ENCODE peak calls at places on chromosomes 7 and 10, in ten cellular contexts. One of them, this sample, is unnamed.

GRCh38 chr10:20481054-20481453 is 416.1 kb downstream of the NEBL start:
- DNase-seq in A549: no peak
- DNase-seq in endodermal cell: no peak
- DNase-seq in mammary epithelial cell: no peak
- DNase-seq in left ventricle myocardium inferior: no peak
- DNase-seq in CD4-positive, alpha-beta T cell: no peak
- DNase-seq in CD4-positive, alpha-beta memory T cell: no peak
- DNase-seq in CD8-positive, alpha-beta T cell: no peak
- DNase-seq in OCI-LY7: no peak
- DNase-seq in A673: no peak
- DNase-seq in this sample: no peak

GRCh38 chr10:24951201-24952145 is 933 bp downstream of the PRTFDC1 start:
- DNase-seq in CD4-positive, alpha-beta T cell: no peak
- DNase-seq in A673: peak; percentile 80
- DNase-seq in left ventricle myocardium inferior: no peak
- DNase-seq in OCI-LY7: no peak
- DNase-seq in CD8-positive, alpha-beta T cell: no peak
- DNase-seq in A549: peak; percentile 17
- DNase-seq in mammary epithelial cell: no peak
- DNase-seq in CD4-positive, alpha-beta memory T cell: peak; percentile 17
- DNase-seq in endodermal cell: peak; percentile 91
- DNase-seq in this sample: no peak

GRCh38 chr7:142883145-142883544 is 2.4 kb downstream of the TRPV6 start:
- DNase-seq in left ventricle myocardium inferior: no peak
- DNase-seq in endodermal cell: peak; percentile 20
- DNase-seq in CD8-positive, alpha-beta T cell: no peak
- DNase-seq in A673: no peak
- DNase-seq in CD4-positive, alpha-beta T cell: no peak
- DNase-seq in A549: no peak
- DNase-seq in mammary epithelial cell: no peak
- DNase-seq in CD4-positive, alpha-beta memory T cell: no peak
- DNase-seq in OCI-LY7: no peak
- DNase-seq in this sample: no peak

GRCh38 chr7:158270106-158270775 is 317.4 kb downstream of the PTPRN2 start:
- DNase-seq in mammary epithelial cell: no peak
- DNase-seq in A673: no peak
- DNase-seq in CD4-positive, alpha-beta T cell: no peak
- DNase-seq in left ventricle myocardium inferior: no peak
- DNase-seq in endodermal cell: no peak
- DNase-seq in OCI-LY7: no peak
- DNase-seq in CD4-positive, alpha-beta memory T cell: no peak
- DNase-seq in CD8-positive, alpha-beta T cell: no peak
- DNase-seq in A549: no peak
- DNase-seq in this sample: no peak

GRCh38 chr10:132094581-132095234 is 29.0 kb downstream of the JAKMIP3 start:
- DNase-seq in left ventricle myocardium inferior: no peak
- DNase-seq in CD4-positive, alpha-beta T cell: no peak
- DNase-seq in OCI-LY7: no peak
- DNase-seq in mammary epithelial cell: peak; percentile 48
- DNase-seq in CD8-positive, alpha-beta T cell: no peak
- DNase-seq in A673: no peak
- DNase-seq in A549: peak; percentile 26
- DNase-seq in CD4-positive, alpha-beta memory T cell: no peak
- DNase-seq in endodermal cell: peak; percentile 46
- DNase-seq in this sample: no peak

GRCh38 chr10:986137-986825 is 2.0 kb upstream of the GTPBP4 start:
- DNase-seq in endodermal cell: no peak
- DNase-seq in mammary epithelial cell: peak; percentile 82
- DNase-seq in left ventricle myocardium inferior: no peak
- DNase-seq in CD4-positive, alpha-beta T cell: no peak
- DNase-seq in CD8-positive, alpha-beta T cell: no peak
- DNase-seq in A673: no peak
- DNase-seq in CD4-positive, alpha-beta memory T cell: no peak
- DNase-seq in OCI-LY7: no peak
- DNase-seq in A549: no peak
- DNase-seq in this sample: no peak

GRCh38 chr10:72409167-72409566 is 54.4 kb upstream of the DNAJB12 start:
- DNase-seq in mammary epithelial cell: no peak
- DNase-seq in A673: no peak
- DNase-seq in OCI-LY7: no peak
- DNase-seq in CD4-positive, alpha-beta memory T cell: no peak
- DNase-seq in CD8-positive, alpha-beta T cell: no peak
- DNase-seq in CD4-positive, alpha-beta T cell: no peak
- DNase-seq in endodermal cell: no peak
- DNase-seq in left ventricle myocardium inferior: no peak
- DNase-seq in A549: no peak
- DNase-seq in this sample: no peak

GRCh38 chr7:155218276-155219153 is 79.2 kb upstream of the INSIG1 start:
- DNase-seq in CD4-positive, alpha-beta memory T cell: no peak
- DNase-seq in OCI-LY7: no peak
- DNase-seq in mammary epithelial cell: no peak
- DNase-seq in CD4-positive, alpha-beta T cell: no peak
- DNase-seq in A673: no peak
- DNase-seq in left ventricle myocardium inferior: no peak
- DNase-seq in CD8-positive, alpha-beta T cell: no peak
- DNase-seq in A549: no peak
- DNase-seq in endodermal cell: no peak
- DNase-seq in this sample: no peak

GRCh38 chr10:82866424-82867020 is 991.5 kb downstream of the NRG3 start:
- DNase-seq in A673: peak; percentile 4
- DNase-seq in OCI-LY7: no peak
- DNase-seq in left ventricle myocardium inferior: no peak
- DNase-seq in endodermal cell: no peak
- DNase-seq in CD4-positive, alpha-beta T cell: no peak
- DNase-seq in mammary epithelial cell: peak; percentile 81
- DNase-seq in CD8-positive, alpha-beta T cell: no peak
- DNase-seq in CD4-positive, alpha-beta memory T cell: no peak
- DNase-seq in A549: no peak
- DNase-seq in this sample: no peak

GRCh38 chr7:3649678-3650445 is 348.8 kb downstream of the SDK1 start:
- DNase-seq in A549: no peak
- DNase-seq in mammary epithelial cell: peak; percentile 2
- DNase-seq in A673: no peak
- DNase-seq in endodermal cell: no peak
- DNase-seq in CD4-positive, alpha-beta memory T cell: no peak
- DNase-seq in CD8-positive, alpha-beta T cell: no peak
- DNase-seq in CD4-positive, alpha-beta T cell: no peak
- DNase-seq in left ventricle myocardium inferior: no peak
- DNase-seq in OCI-LY7: no peak
- DNase-seq in this sample: no peak

GRCh38 chr10:125989791-125990190 is 93.4 kb downstream of the FANK1 start:
- DNase-seq in CD4-positive, alpha-beta memory T cell: no peak
- DNase-seq in CD8-positive, alpha-beta T cell: no peak
- DNase-seq in left ventricle myocardium inferior: no peak
- DNase-seq in A549: no peak
- DNase-seq in A673: no peak
- DNase-seq in mammary epithelial cell: no peak
- DNase-seq in CD4-positive, alpha-beta T cell: no peak
- DNase-seq in OCI-LY7: no peak
- DNase-seq in endodermal cell: no peak
- DNase-seq in this sample: no peak

GRCh38 chr7:55060085-55060484 is 41.3 kb downstream of the EGFR start:
- DNase-seq in OCI-LY7: no peak
- DNase-seq in CD8-positive, alpha-beta T cell: no peak
- DNase-seq in A673: no peak
- DNase-seq in left ventricle myocardium inferior: no peak
- DNase-seq in endodermal cell: no peak
- DNase-seq in mammary epithelial cell: no peak
- DNase-seq in CD4-positive, alpha-beta T cell: no peak
- DNase-seq in CD4-positive, alpha-beta memory T cell: no peak
- DNase-seq in A549: no peak
- DNase-seq in this sample: no peak
- H3K27ac ChIP-seq in OCI-LY7: no peak overlapping the region
- H3K27ac ChIP-seq in CD8-positive, alpha-beta T cell: no peak overlapping the region
- H3K27ac ChIP-seq in A673: no peak overlapping the region
- H3K27ac ChIP-seq in left ventricle myocardium inferior: no peak overlapping the region
- H3K27ac ChIP-seq in endodermal cell: no peak overlapping the region
- H3K27ac ChIP-seq in mammary epithelial cell: no peak overlapping the region
- H3K27ac ChIP-seq in CD4-positive, alpha-beta T cell: no peak overlapping the region
- H3K27ac ChIP-seq in CD4-positive, alpha-beta memory T cell: no peak overlapping the region
- H3K27ac ChIP-seq in A549: peak overlapping the region; percentile 92
- H3K27ac ChIP-seq in this sample: peak overlapping the region; percentile 39

GRCh38 chr10:4902571-4903011 is 60.6 kb upstream of the AKR1C1 start:
- DNase-seq in mammary epithelial cell: peak; percentile 71
- DNase-seq in endodermal cell: no peak
- DNase-seq in CD8-positive, alpha-beta T cell: no peak
- DNase-seq in left ventricle myocardium inferior: no peak
- DNase-seq in OCI-LY7: no peak
- DNase-seq in A549: no peak
- DNase-seq in CD4-positive, alpha-beta memory T cell: no peak
- DNase-seq in A673: no peak
- DNase-seq in CD4-positive, alpha-beta T cell: no peak
- DNase-seq in this sample: no peak
- H3K27ac ChIP-seq in mammary epithelial cell: no peak overlapping the region
- H3K27ac ChIP-seq in endodermal cell: no peak overlapping the region
- H3K27ac ChIP-seq in CD8-positive, alpha-beta T cell: no peak overlapping the region
- H3K27ac ChIP-seq in left ventricle myocardium inferior: peak overlapping the region; percentile 83
- H3K27ac ChIP-seq in OCI-LY7: no peak overlapping the region
- H3K27ac ChIP-seq in A549: no peak overlapping the region
- H3K27ac ChIP-seq in CD4-positive, alpha-beta memory T cell: no peak overlapping the region
- H3K27ac ChIP-seq in A673: no peak overlapping the region
- H3K27ac ChIP-seq in CD4-positive, alpha-beta T cell: no peak overlapping the region
- H3K27ac ChIP-seq in this sample: no peak overlapping the region

DNA sequence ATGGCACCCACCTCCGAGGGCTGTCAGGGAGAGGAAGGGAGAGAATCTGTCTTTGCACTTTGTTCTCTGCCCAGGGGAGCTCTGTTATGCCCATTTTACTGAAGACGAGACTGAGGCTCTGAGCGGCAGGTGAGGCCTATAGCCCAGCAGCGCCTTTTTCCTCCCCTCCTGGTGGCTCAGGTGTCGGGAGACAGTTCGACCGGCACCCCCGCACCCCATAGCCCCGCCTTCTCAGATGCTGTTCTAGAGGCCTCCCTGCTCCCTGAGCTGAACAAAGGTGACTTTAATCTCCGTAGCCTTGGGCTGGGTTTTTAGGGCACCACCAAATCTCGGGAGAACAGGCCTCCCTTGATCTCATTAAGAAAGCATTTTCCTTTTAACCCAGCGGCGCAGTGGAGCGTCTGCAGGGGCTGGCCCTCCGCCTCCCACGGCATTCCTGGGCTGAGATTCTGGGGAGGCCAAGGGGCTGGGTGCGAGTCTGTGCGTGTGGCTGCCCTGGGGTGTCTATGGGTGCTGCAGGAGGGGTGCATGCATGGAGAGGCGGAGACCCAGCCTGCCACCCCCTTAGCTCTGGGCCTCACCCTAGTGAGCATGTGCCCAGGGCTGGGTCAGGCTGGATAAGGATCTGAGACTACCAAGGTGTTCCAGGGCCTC is 3.3 kb downstream of the LFNG start:
- DNase-seq in CD4-positive, alpha-beta memory T cell: no peak
- DNase-seq in A549: peak; percentile 35
- DNase-seq in OCI-LY7: no peak
- DNase-seq in A673: peak; percentile 76
- DNase-seq in left ventricle myocardium inferior: no peak
- DNase-seq in CD4-positive, alpha-beta T cell: no peak
- DNase-seq in CD8-positive, alpha-beta T cell: no peak
- DNase-seq in mammary epithelial cell: peak; percentile 98
- DNase-seq in endodermal cell: peak; percentile 77
- DNase-seq in this sample: no peak
- H3K27ac ChIP-seq in CD4-positive, alpha-beta memory T cell: peak overlapping the region; percentile 80
- H3K27ac ChIP-seq in A549: peak overlapping the region; percentile 95
- H3K27ac ChIP-seq in OCI-LY7: no peak overlapping the region
- H3K27ac ChIP-seq in A673: no peak overlapping the region
- H3K27ac ChIP-seq in left ventricle myocardium inferior: peak overlapping the region; percentile 91
- H3K27ac ChIP-seq in CD4-positive, alpha-beta T cell: peak overlapping the region; percentile 88
- H3K27ac ChIP-seq in CD8-positive, alpha-beta T cell: peak overlapping the region; percentile 49
- H3K27ac ChIP-seq in mammary epithelial cell: peak overlapping the region; percentile 82
- H3K27ac ChIP-seq in endodermal cell: peak overlapping the region; percentile 98
- H3K27ac ChIP-seq in this sample: no peak overlapping the region

GRCh38 chr10:17586741-17587720 is 30.1 kb downstream of the HACD1 start:
- DNase-seq in A673: peak; percentile 69
- DNase-seq in CD8-positive, alpha-beta T cell: no peak
- DNase-seq in mammary epithelial cell: peak; percentile 7
- DNase-seq in A549: no peak
- DNase-seq in left ventricle myocardium inferior: no peak
- DNase-seq in endodermal cell: no peak
- DNase-seq in OCI-LY7: peak; percentile 29
- DNase-seq in CD4-positive, alpha-beta memory T cell: no peak
- DNase-seq in CD4-positive, alpha-beta T cell: no peak
- DNase-seq in this sample: no peak
- H3K27ac ChIP-seq in A673: no peak overlapping the region
- H3K27ac ChIP-seq in CD8-positive, alpha-beta T cell: no peak overlapping the region
- H3K27ac ChIP-seq in mammary epithelial cell: no peak overlapping the region
- H3K27ac ChIP-seq in A549: no peak overlapping the region
- H3K27ac ChIP-seq in left ventricle myocardium inferior: no peak overlapping the region
- H3K27ac ChIP-seq in endodermal cell: no peak overlapping the region
- H3K27ac ChIP-seq in OCI-LY7: no peak overlapping the region
- H3K27ac ChIP-seq in CD4-positive, alpha-beta memory T cell: no peak overlapping the region
- H3K27ac ChIP-seq in CD4-positive, alpha-beta T cell: no peak overlapping the region
- H3K27ac ChIP-seq in this sample: no peak overlapping the region

GRCh38 chr7:28433039-28433438 is 20.7 kb downstream of the CREB5 start:
- DNase-seq in CD8-positive, alpha-beta T cell: no peak
- DNase-seq in CD4-positive, alpha-beta T cell: no peak
- DNase-seq in left ventricle myocardium inferior: no peak
- DNase-seq in CD4-positive, alpha-beta memory T cell: no peak
- DNase-seq in mammary epithelial cell: no peak
- DNase-seq in OCI-LY7: no peak
- DNase-seq in endodermal cell: no peak
- DNase-seq in A673: no peak
- DNase-seq in A549: no peak
- DNase-seq in this sample: no peak

GRCh38 chr7:28435152-28435551 is 22.8 kb downstream of the CREB5 start:
- DNase-seq in endodermal cell: no peak
- DNase-seq in A673: no peak
- DNase-seq in CD4-positive, alpha-beta T cell: no peak
- DNase-seq in CD8-positive, alpha-beta T cell: no peak
- DNase-seq in A549: no peak
- DNase-seq in mammary epithelial cell: no peak
- DNase-seq in OCI-LY7: no peak
- DNase-seq in left ventricle myocardium inferior: no peak
- DNase-seq in CD4-positive, alpha-beta memory T cell: no peak
- DNase-seq in this sample: no peak

GRCh38 chr7:28434510-28434909 is 22.2 kb downstream of the CREB5 start:
- DNase-seq in A673: no peak
- DNase-seq in mammary epithelial cell: no peak
- DNase-seq in OCI-LY7: no peak
- DNase-seq in CD4-positive, alpha-beta T cell: no peak
- DNase-seq in endodermal cell: no peak
- DNase-seq in left ventricle myocardium inferior: no peak
- DNase-seq in CD8-positive, alpha-beta T cell: no peak
- DNase-seq in A549: no peak
- DNase-seq in CD4-positive, alpha-beta memory T cell: no peak
- DNase-seq in this sample: no peak

GRCh38 chr7:28433604-28434254 is 21.4 kb downstream of the CREB5 start:
- DNase-seq in CD8-positive, alpha-beta T cell: no peak
- DNase-seq in CD4-positive, alpha-beta memory T cell: no peak
- DNase-seq in mammary epithelial cell: no peak
- DNase-seq in OCI-LY7: no peak
- DNase-seq in left ventricle myocardium inferior: no peak
- DNase-seq in endodermal cell: peak; percentile 78
- DNase-seq in A549: no peak
- DNase-seq in CD4-positive, alpha-beta T cell: no peak
- DNase-seq in A673: peak; percentile 42
- DNase-seq in this sample: peak; percentile 30

GRCh38 chr7:28435732-28436378 is 23.5 kb downstream of the CREB5 start:
- DNase-seq in endodermal cell: no peak
- DNase-seq in OCI-LY7: no peak
- DNase-seq in CD4-positive, alpha-beta T cell: no peak
- DNase-seq in mammary epithelial cell: no peak
- DNase-seq in A549: no peak
- DNase-seq in CD8-positive, alpha-beta T cell: no peak
- DNase-seq in left ventricle myocardium inferior: no peak
- DNase-seq in A673: no peak
- DNase-seq in CD4-positive, alpha-beta memory T cell: no peak
- DNase-seq in this sample: no peak
- H3K27ac ChIP-seq in endodermal cell: no peak overlapping the region
- H3K27ac ChIP-seq in OCI-LY7: no peak overlapping the region
- H3K27ac ChIP-seq in CD4-positive, alpha-beta T cell: no peak overlapping the region
- H3K27ac ChIP-seq in mammary epithelial cell: no peak overlapping the region
- H3K27ac ChIP-seq in A549: no peak overlapping the region
- H3K27ac ChIP-seq in CD8-positive, alpha-beta T cell: no peak overlapping the region
- H3K27ac ChIP-seq in left ventricle myocardium inferior: no peak overlapping the region
- H3K27ac ChIP-seq in A673: no peak overlapping the region
- H3K27ac ChIP-seq in CD4-positive, alpha-beta memory T cell: no peak overlapping the region
- H3K27ac ChIP-seq in this sample: no peak overlapping the region

GRCh38 chr10:110214380-110214826 is 7.0 kb downstream of the MXI1 start:
- DNase-seq in OCI-LY7: peak; percentile 40
- DNase-seq in CD8-positive, alpha-beta T cell: no peak
- DNase-seq in CD4-positive, alpha-beta T cell: no peak
- DNase-seq in A673: no peak
- DNase-seq in left ventricle myocardium inferior: no peak
- DNase-seq in mammary epithelial cell: no peak
- DNase-seq in A549: no peak
- DNase-seq in endodermal cell: no peak
- DNase-seq in CD4-positive, alpha-beta memory T cell: peak; percentile 14
- DNase-seq in this sample: no peak
- H3K27ac ChIP-seq in OCI-LY7: no peak overlapping the region
- H3K27ac ChIP-seq in CD8-positive, alpha-beta T cell: no peak overlapping the region
- H3K27ac ChIP-seq in CD4-positive, alpha-beta T cell: no peak overlapping the region
- H3K27ac ChIP-seq in A673: no peak overlapping the region
- H3K27ac ChIP-seq in left ventricle myocardium inferior: peak overlapping the region; percentile 96
- H3K27ac ChIP-seq in mammary epithelial cell: no peak overlapping the region
- H3K27ac ChIP-seq in A549: no peak overlapping the region
- H3K27ac ChIP-seq in endodermal cell: peak overlapping the region; percentile 16
- H3K27ac ChIP-seq in CD4-positive, alpha-beta memory T cell: no peak overlapping the region
- H3K27ac ChIP-seq in this sample: no peak overlapping the region